ENCODE peak calls at places on chromosome 19, in seven cellular contexts. K, V, L, B, P, X and F are unnamed samples.

GRCh38 chr19:6278740-6279619 is 795 bp downstream of the MLLT1 start:
- DNase-seq in K (no peak), V (no peak), P (no peak), X (no peak), B (no peak), L (no peak), F (peak; percentile 28)

GRCh38 chr19:46759817-46760333 is 13.6 kb upstream of the STRN4 start:
- DNase-seq in X (no peak), B (no peak), L (no peak), K (no peak), V (no peak), P (no peak), F (peak; percentile 65)

GRCh38 chr19:17579523-17580244 is 24.2 kb downstream of the COLGALT1 start:
- DNase-seq in P (no peak), X (peak; percentile 68), L (no peak), K (peak; percentile 92), B (no peak), V (no peak), F (peak; percentile 68)

GRCh38 chr19:55141696-55142095 is 7.3 kb downstream of the TNNT1 start:
- DNase-seq in P (no peak), B (no peak), L (no peak), K (no peak), V (no peak), X (no peak), F (no peak)

GRCh38 chr19:10184636-10185035 is 10.1 kb downstream of the DNMT1 start:
- DNase-seq in V (no peak), X (no peak), L (no peak), K (no peak), P (no peak), B (no peak), F (no peak)

GRCh38 chr19:37907735-37908066 is 693 bp downstream of the SIPA1L3 start:
- DNase-seq in X (no peak), V (no peak), L (no peak), B (no peak), P (no peak), K (no peak), F (no peak)

GRCh38 chr19:5672708-5673459 is 7.4 kb downstream of the MICOS13 start:
- DNase-seq in B (no peak), X (peak; percentile 16), K (no peak), V (no peak), P (no peak), L (no peak), F (no peak)

GRCh38 chr19:8640402-8641004 is 10.1 kb downstream of the NFILZ start:
- DNase-seq in X (peak; percentile 43), L (no peak), K (peak; percentile 93), P (no peak), V (no peak), B (no peak), F (peak; percentile 19)

GRCh38 chr19:17333611-17334413 is 843 bp downstream of the ANO8 start:
- DNase-seq in V (no peak), L (peak; percentile 55), X (no peak), K (no peak), P (no peak), B (no peak), F (no peak)

GRCh38 chr19:19372656-19373416 is 32.6 kb upstream of the GATAD2A start:
- DNase-seq in B (no peak), K (no peak), P (no peak), X (peak; percentile 75), L (no peak), V (no peak), F (peak; percentile 58)

GRCh38 chr19:1173845-1174809 is at the start of gene SBNO2:
- DNase-seq in P (peak; percentile 81), L (peak; percentile 91), V (peak; percentile 66), B (peak; percentile 7), K (peak; percentile 98), X (peak; percentile 91), F (peak; percentile 89)

GRCh38 chr19:1933942-1934341 is 7.0 kb upstream of the CSNK1G2 start:
- DNase-seq in L (no peak), P (no peak), V (no peak), X (no peak), K (no peak), B (no peak), F (no peak)

GRCh38 chr19:14475251-14476073 is at the start of gene PTGER1:
- DNase-seq in X (no peak), P (no peak), L (no peak), B (no peak), K (no peak), V (no peak), F (no peak)

GRCh38 chr19:38251564-38252051 is 4.6 kb downstream of the PPP1R14A start:
- DNase-seq in B (no peak), V (no peak), L (no peak), P (no peak), K (no peak), X (peak; percentile 75), F (peak; percentile 57)

GRCh38 chr19:50534478-50534877 is 20.8 kb upstream of the ASPDH start:
- DNase-seq in L (no peak), X (no peak), K (no peak), P (no peak), V (no peak), B (no peak), F (no peak)

GRCh38 chr19:13040232-13040915 is 45.1 kb downstream of the NFIX start:
- DNase-seq in P (no peak), V (no peak), K (no peak), L (no peak), X (no peak), B (no peak), F (no peak)

GRCh38 chr19:18617562-18617961 is 4.9 kb downstream of the TMEM59L start:
- DNase-seq in L (no peak), P (no peak), V (no peak), B (no peak), K (no peak), X (no peak), F (no peak)

GRCh38 chr19:10691178-10691881 is 9.9 kb upstream of the QTRT1 start:
- DNase-seq in L (no peak), K (no peak), B (no peak), P (no peak), X (no peak), V (no peak), F (no peak)

GRCh38 chr19:19860756-19861390 is 4.8 kb upstream of the ZNF253 start:
- DNase-seq in X (peak; percentile 73), P (no peak), K (no peak), L (no peak), B (peak; percentile 60), V (no peak), F (no peak)

GRCh38 chr19:16285769-16286564 is 38.7 kb upstream of the KLF2 start:
- DNase-seq in P (peak; percentile 65), K (no peak), L (no peak), B (no peak), V (no peak), X (peak; percentile 60), F (no peak)

GRCh38 chr19:13959962-13960862 is 7.9 kb downstream of the DCAF15 start:
- DNase-seq in V (no peak), P (no peak), B (no peak), L (no peak), X (no peak), K (no peak), F (no peak)

GRCh38 chr19:18435185-18435841 is 2.6 kb downstream of the ISYNA1 start:
- DNase-seq in L (no peak), B (no peak), X (no peak), K (no peak), V (no peak), P (no peak), F (no peak)

GRCh38 chr19:51980116-51980736 is 6.4 kb downstream of the ZNF350 start:
- DNase-seq in P (no peak), B (no peak), V (no peak), L (no peak), X (no peak), K (no peak), F (no peak)

GRCh38 chr19:6060600-6061391 is 49.5 kb downstream of the RFX2 start:
- DNase-seq in P (no peak), B (no peak), X (no peak), V (no peak), L (no peak), K (peak; percentile 91), F (no peak)

GRCh38 chr19:36707134-36707533 is 19.7 kb downstream of the ZNF567 start:
- DNase-seq in L (no peak), B (no peak), P (no peak), X (no peak), V (no peak), K (no peak), F (no peak)

GRCh38 chr19:18790566-18791314 is at the start of gene COMP:
- DNase-seq in L (no peak), K (no peak), P (no peak), B (no peak), V (no peak), X (no peak), F (no peak)